ENCODE peak calls at places on chromosomes 7 and 10, in seven cellular contexts. W is heart left ventricle, R is fibroblast of the aortic adventitia, B is GM23248, J is transverse colon, O is IMR-90, F is cardiac fibroblast. V is an unnamed sample.
A peak's percentile ranks its signal among the peaks of the same experiment; 100 is the strongest.

GRCh38 chr10:23081156-23081833 is 14.1 kb upstream of the MSRB2 start:
- DNase-seq in W (no peak), R (peak; percentile 73), B (peak; percentile 63), J (no peak), O (peak; percentile 3), F (no peak), V (no peak)

GRCh38 chr7:129845178-129845971 is 107.4 kb downstream of the UBE2H start:
- DNase-seq in W (no peak), R (peak; percentile 86), B (peak; percentile 88), J (no peak), O (peak; percentile 82), F (peak; percentile 74), V (no peak)

GRCh38 chr10:130242483-130242882 is 106.3 kb downstream of the GLRX3 start:
- DNase-seq in W (no peak), R (no peak), B (no peak), J (no peak), O (no peak), F (no peak), V (no peak)

GRCh38 chr10:126972622-126973414 is 67.6 kb downstream of the DOCK1 start:
- DNase-seq in W (no peak), R (peak; percentile 82), B (peak; percentile 91), J (no peak), O (peak; percentile 97), F (peak; percentile 92), V (no peak)

GRCh38 chr7:95526128-95526738 is 40.5 kb downstream of the ASB4 start:
- DNase-seq in W (no peak), R (no peak), B (no peak), J (no peak), O (no peak), F (no peak), V (no peak)

GRCh38 chr7:140641532-140642191 is 1.0 kb upstream of the DENND2A start:
- DNase-seq in W (no peak), R (no peak), B (no peak), J (no peak), O (no peak), F (no peak), V (no peak)

GRCh38 chr10:101397140-101397539 is 43.2 kb downstream of the BTRC start:
- DNase-seq in W (no peak), R (peak; percentile 80), B (peak; percentile 72), J (no peak), O (peak; percentile 76), F (peak; percentile 73), V (peak; percentile 60)

GRCh38 chr7:139602143-139602722 is 78.7 kb downstream of the CLEC2L start:
- DNase-seq in W (no peak), R (peak; percentile 59), B (peak; percentile 69), J (no peak), O (peak; percentile 42), F (peak; percentile 54), V (peak; percentile 60)

GRCh38 chr10:131041361-131041916 is 270.1 kb downstream of the TCERG1L start:
- DNase-seq in W (no peak), R (no peak), B (no peak), J (no peak), O (no peak), F (no peak), V (no peak)

GRCh38 chr10:128684215-128684614 is 558.0 kb upstream of the MKI67 start:
- DNase-seq in W (no peak), R (no peak), B (no peak), J (no peak), O (no peak), F (no peak), V (no peak)

GRCh38 chr7:140159487-140159886 is 17.3 kb downstream of the KDM7A start:
- DNase-seq in W (no peak), R (peak; percentile 18), B (peak; percentile 69), J (no peak), O (peak; percentile 38), F (peak; percentile 14), V (no peak)

GRCh38 chr10:79099898-79100448 is 31.2 kb downstream of the ZMIZ1 start:
- DNase-seq in W (no peak), R (no peak), B (no peak), J (no peak), O (no peak), F (no peak), V (no peak)

GRCh38 chr10:126476256-126476655 is 88.0 kb upstream of the ADAM12 start:
- DNase-seq in W (no peak), R (no peak), B (no peak), J (no peak), O (no peak), F (peak; percentile 7), V (no peak)

GRCh38 chr10:79102056-79102874 is 33.5 kb downstream of the ZMIZ1 start:
- DNase-seq in W (peak; percentile 78), R (peak; percentile 64), B (peak; percentile 72), J (peak; percentile 64), O (peak; percentile 66), F (no peak), V (no peak)

GRCh38 chr7:116782177-116782711 is 80.1 kb upstream of the CAPZA2 start:
- DNase-seq in W (no peak), R (peak; percentile 42), B (peak; percentile 87), J (no peak), O (peak; percentile 48), F (peak; percentile 74), V (no peak)

GRCh38 chr7:2433713-2434550 is 30.5 kb downstream of the CHST12 start:
- DNase-seq in W (no peak), R (no peak), B (no peak), J (no peak), O (no peak), F (no peak), V (no peak)

GRCh38 chr10:131568866-131569265 is 257.3 kb upstream of the TCERG1L start:
- DNase-seq in W (no peak), R (no peak), B (no peak), J (no peak), O (no peak), F (no peak), V (no peak)

GRCh38 chr10:29263506-29263905 is 25.4 kb upstream of the LYZL1 start:
- DNase-seq in W (no peak), R (no peak), B (no peak), J (no peak), O (no peak), F (no peak), V (no peak)

GRCh38 chr10:70652761-70653657 is 19.3 kb upstream of the ADAMTS14 start:
- DNase-seq in W (peak; percentile 91), R (peak; percentile 98), B (peak; percentile 99), J (no peak), O (peak; percentile 98), F (peak; percentile 98), V (no peak)

GRCh38 chr7:47724335-47724982 is 142.5 kb upstream of the TNS3 start:
- DNase-seq in W (no peak), R (peak; percentile 69), B (peak; percentile 66), J (no peak), O (peak; percentile 96), F (peak; percentile 71), V (no peak)

GRCh38 chr7:137760111-137760510 is 86.7 kb downstream of the DGKI start:
- DNase-seq in W (no peak), R (peak; percentile 39), B (no peak), J (no peak), O (no peak), F (peak; percentile 17), V (no peak)

GRCh38 chr7:7682856-7683255 is 35.6 kb downstream of the RPA3 start:
- DNase-seq in W (no peak), R (no peak), B (no peak), J (no peak), O (no peak), F (no peak), V (no peak)
- H3K4me3 ChIP-seq in W (no peak overlapping the region), R (no peak overlapping the region), B (no peak overlapping the region), J (no peak overlapping the region), O (no peak overlapping the region), F (no peak overlapping the region), V (no peak overlapping the region)

DNA sequence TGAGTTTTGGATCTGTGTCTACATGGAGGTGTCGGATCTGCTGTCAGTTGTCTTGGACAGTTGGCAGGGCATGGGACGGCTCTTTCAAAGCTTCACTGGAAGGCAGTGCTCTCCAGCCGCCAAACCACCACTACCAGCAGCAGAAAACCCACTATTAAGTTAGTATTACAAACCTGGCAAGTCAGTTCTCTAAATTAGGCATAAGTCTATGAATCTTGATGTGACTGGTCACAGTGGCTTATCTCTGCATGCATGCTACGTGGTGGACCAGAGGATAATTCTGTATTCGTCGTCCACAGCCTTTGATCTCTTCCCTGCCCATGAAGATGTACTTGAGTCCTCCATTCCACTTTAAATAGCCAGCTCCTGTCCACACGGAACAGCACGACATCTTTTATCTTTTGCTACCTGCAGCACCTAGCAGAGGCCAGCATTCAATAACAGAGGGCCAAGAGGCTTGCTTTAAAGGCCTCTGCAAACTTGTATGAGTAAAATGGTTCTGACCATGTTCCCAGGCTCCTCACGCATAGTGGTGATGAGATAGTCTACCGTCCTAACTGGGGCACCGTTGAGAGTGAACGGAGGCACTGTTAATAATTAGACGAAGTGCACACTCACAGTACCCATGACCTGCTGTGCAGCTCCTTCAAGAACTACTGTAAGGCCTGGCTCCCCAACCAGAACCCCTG is 836 bp downstream of the GPR146 start:
- DNase-seq in W (no peak), R (no peak), B (no peak), J (no peak), O (no peak), F (no peak), V (no peak)
- H3K4me3 ChIP-seq in W (peak overlapping the region; percentile 78), R (peak overlapping the region; percentile 72), B (peak overlapping the region; percentile 83), J (peak overlapping the region; percentile 74), O (peak overlapping the region; percentile 54), F (peak overlapping the region; percentile 76), V (peak overlapping the region; percentile 51)

GRCh38 chr10:32148864-32149256 is 92.6 kb upstream of the KIF5B start:
- DNase-seq in W (no peak), R (no peak), B (no peak), J (no peak), O (no peak), F (no peak), V (no peak)

GRCh38 chr10:32151876-32152275 is 95.7 kb upstream of the KIF5B start:
- DNase-seq in W (no peak), R (no peak), B (peak; percentile 68), J (no peak), O (peak; percentile 29), F (peak; percentile 53), V (no peak)

GRCh38 chr10:32150532-32151101 is 94.4 kb upstream of the KIF5B start:
- DNase-seq in W (no peak), R (peak; percentile 22), B (no peak), J (no peak), O (no peak), F (no peak), V (no peak)

GRCh38 chr10:32147730-32148129 is 91.5 kb upstream of the KIF5B start:
- DNase-seq in W (no peak), R (no peak), B (no peak), J (no peak), O (no peak), F (no peak), V (no peak)

GRCh38 chr10:32149257-32149955 is 93.2 kb upstream of the KIF5B start:
- DNase-seq in W (peak; percentile 74), R (peak; percentile 99), B (peak; percentile 96), J (peak; percentile 35), O (peak; percentile 87), F (peak; percentile 97), V (no peak)
- H3K4me3 ChIP-seq in W (no peak overlapping the region), R (peak overlapping the region; percentile 39), B (peak overlapping the region; percentile 49), J (no peak overlapping the region), O (no peak overlapping the region), F (peak overlapping the region; percentile 12), V (no peak overlapping the region)

DNA sequence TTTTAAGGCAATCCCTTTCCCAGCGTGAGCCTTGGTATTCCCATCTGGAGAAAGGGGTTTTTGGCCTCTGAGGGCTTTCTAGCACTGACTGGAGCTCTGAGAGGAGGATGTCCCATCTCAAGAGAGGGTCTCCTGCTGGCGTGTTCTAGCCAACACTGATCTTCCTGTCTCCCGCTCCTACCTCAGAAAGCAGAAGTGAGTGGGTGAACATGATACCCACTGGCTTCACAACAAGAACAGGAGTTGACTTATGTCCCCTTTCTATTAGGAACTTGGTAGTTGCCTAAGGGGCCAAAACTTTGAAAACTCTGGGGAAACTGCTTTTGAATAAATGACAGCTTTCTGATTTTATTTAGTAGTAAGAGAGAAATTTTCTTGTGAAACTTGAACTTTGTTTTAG is 113.2 kb upstream of the ADCY1 start:
- DNase-seq in W (no peak), R (no peak), B (no peak), J (no peak), O (no peak), F (no peak), V (no peak)
- H3K4me3 ChIP-seq in W (no peak overlapping the region), R (no peak overlapping the region), B (no peak overlapping the region), J (no peak overlapping the region), O (no peak overlapping the region), F (no peak overlapping the region), V (no peak overlapping the region)

V was measured in Jurkat, Clone E6-1.